ENCODE peak calls at places on chromosomes 7 and 10, in five cellular contexts. G, K, C, Y and S are unnamed samples.

GRCh38 chr10:75379234-75379724 is 22.3 kb downstream of the ZNF503 start:
- DNase-seq in G (peak; percentile 68), K (no peak), C (no peak), Y (no peak), S (no peak)

GRCh38 chr7:55624813-55625212 is 52.5 kb upstream of the VOPP1 start:
- DNase-seq in G (no peak), K (no peak), C (no peak), Y (no peak), S (no peak)

GRCh38 chr10:23069019-23069665 is 26.2 kb upstream of the MSRB2 start:
- DNase-seq in G (no peak), K (peak; percentile 64), C (no peak), Y (no peak), S (no peak)

GRCh38 chr7:80468931-80469714 is 42.7 kb downstream of the GNAT3 start:
- DNase-seq in G (no peak), K (no peak), C (no peak), Y (no peak), S (no peak)

GRCh38 chr7:131072505-131073091 is 255.1 kb upstream of the MKLN1 start:
- DNase-seq in G (no peak), K (no peak), C (no peak), Y (no peak), S (no peak)

GRCh38 chr7:148306759-148307158 is 283.8 kb upstream of the C7orf33 start:
- DNase-seq in G (no peak), K (peak; percentile 13), C (no peak), Y (no peak), S (no peak)

GRCh38 chr7:133079296-133079695 is 2.6 kb downstream of the CHCHD3 start:
- DNase-seq in G (no peak), K (no peak), C (no peak), Y (no peak), S (no peak)

GRCh38 chr7:155333346-155334234 is 35.9 kb downstream of the INSIG1 start:
- DNase-seq in G (no peak), K (no peak), C (no peak), Y (no peak), S (no peak)

GRCh38 chr7:26688388-26688787 is 176.0 kb downstream of the SKAP2 start:
- DNase-seq in G (no peak), K (no peak), C (no peak), Y (peak; percentile 96), S (no peak)

GRCh38 chr10:96319754-96320514 is 15.7 kb downstream of the DNTT start:
- DNase-seq in G (no peak), K (no peak), C (no peak), Y (no peak), S (no peak)

GRCh38 chr10:90112681-90113080 is 411.3 kb downstream of the KIF20B start:
- DNase-seq in G (no peak), K (no peak), C (no peak), Y (no peak), S (no peak)

GRCh38 chr7:1888425-1888824 is 218.3 kb downstream of the ELFN1 start:
- DNase-seq in G (no peak), K (no peak), C (no peak), Y (no peak), S (no peak)

DNA sequence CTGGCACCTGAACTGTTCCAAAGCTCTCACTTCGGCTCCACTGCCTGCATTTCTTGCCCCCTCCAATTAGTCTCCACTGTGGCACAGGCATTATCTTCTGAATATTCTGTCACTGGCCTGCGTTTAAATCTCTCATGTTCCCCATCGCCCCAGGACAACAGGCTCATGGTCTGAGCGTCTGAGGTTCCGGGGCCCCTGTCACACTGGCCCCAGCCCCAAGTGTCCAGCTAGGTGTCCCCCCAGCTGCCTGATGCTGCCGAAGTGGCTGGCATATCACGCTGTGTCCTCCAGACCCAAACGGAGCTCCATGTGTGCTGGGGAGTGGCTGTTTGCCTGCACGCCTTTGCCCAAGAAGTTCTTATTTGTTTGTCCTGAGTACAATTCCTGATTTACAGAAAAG is 135.4 kb downstream of the TACC2 start:
- DNase-seq in G (no peak), K (no peak), C (no peak), Y (no peak), S (no peak)
- TF ChIP-seq SUZ12 in G (no peak), K (no peak), C (no peak), Y (no peak), S (no peak)

DNA sequence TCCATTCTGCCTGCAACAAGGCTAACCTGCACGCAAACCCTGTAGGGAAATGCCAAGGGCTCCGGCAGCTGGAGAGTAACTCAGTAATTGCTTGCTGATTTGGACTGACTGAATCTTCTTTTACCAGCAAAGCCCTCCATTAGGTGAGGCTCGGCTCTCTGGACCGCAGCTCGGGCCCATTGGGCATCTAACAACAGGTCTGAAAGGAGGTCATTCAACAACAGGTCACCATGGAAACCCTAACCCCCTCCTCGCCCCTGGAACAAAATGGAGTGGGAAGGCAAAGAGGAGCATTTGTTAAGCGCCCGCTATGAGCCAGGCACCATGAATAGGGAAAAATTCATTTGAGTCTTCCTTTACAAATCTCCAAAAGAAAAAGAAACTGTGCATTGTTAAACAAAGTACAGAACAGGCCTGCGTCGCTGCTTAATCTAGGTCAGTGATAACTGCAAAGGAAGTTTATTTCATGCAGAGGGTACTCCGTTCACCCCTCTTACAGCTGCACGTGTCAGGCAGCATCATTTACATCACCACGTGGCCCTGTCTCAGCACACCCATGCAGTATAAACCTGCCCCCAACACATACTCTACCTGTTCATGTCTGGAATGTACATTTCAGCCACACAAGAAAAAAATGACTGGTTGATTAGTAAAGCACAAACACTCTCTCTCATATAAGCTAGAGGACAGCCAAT is 248.8 kb upstream of the NEBL start:
- DNase-seq in G (no peak), K (no peak), C (no peak), Y (no peak), S (no peak)
- TF ChIP-seq SUZ12 in G (no peak), K (no peak), C (no peak), Y (no peak), S (no peak)

GRCh38 chr7:28575241-28575643 is 162.9 kb downstream of the CREB5 start:
- DNase-seq in G (no peak), K (no peak), C (no peak), Y (no peak), S (peak; percentile 30)

GRCh38 chr7:28572321-28573058 is 160.2 kb downstream of the CREB5 start:
- DNase-seq in G (no peak), K (no peak), C (no peak), Y (no peak), S (no peak)

GRCh38 chr7:28571405-28571804 is 159.1 kb downstream of the CREB5 start:
- DNase-seq in G (no peak), K (no peak), C (no peak), Y (no peak), S (no peak)

GRCh38 chr7:28573751-28574295 is 161.5 kb downstream of the CREB5 start:
- DNase-seq in G (no peak), K (no peak), C (no peak), Y (no peak), S (no peak)

DNA sequence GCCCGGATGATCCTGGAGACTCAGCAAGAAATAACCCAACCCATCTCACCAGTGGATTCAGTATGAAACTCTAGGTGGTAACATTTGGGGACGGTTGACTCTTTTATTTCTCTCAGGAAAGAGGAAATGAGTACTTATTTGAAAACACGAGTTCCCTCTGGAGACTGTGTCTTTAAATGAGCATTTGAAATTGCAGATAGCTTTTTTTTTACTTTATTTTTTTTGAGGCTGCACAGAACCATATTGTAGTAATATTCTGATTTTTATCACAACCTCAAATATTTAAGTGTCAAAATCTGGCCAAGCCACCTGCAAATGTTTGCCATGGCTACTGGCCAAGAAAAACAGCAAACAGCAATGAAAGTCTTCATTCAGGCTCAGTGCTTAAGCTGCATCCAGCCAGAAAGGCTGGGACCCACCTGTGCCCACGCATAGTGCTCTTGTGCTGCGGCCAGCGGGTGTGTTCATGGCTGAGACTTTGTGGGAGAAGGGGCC is 160.8 kb downstream of the CREB5 start:
- DNase-seq in G (no peak), K (no peak), C (no peak), Y (peak; percentile 18), S (no peak)
- TF ChIP-seq SUZ12 in G (no peak), K (no peak), C (no peak), Y (no peak), S (no peak)

DNA sequence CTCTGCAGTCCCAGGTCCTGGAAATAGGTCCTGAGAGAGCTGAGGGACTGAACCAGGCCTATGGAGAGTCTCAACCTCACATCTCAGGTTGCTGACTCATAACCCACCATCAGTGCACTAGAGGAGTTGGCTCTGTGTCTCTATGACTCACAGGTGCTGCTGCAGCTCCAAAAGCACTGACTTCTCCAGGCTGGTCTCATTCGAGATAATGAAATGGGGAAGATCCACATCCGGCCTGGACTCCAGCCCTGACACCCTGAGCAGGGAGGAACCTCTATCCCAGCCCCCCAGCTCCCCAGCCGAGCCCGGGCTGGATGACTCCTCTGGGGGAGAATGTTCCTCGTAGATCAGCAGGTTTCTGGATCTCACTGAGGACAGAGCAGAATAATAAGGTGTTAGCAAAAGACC is 35.5 kb upstream of the DGKI start:
- DNase-seq in G (no peak), K (peak; percentile 43), C (no peak), Y (no peak), S (no peak)
- TF ChIP-seq SUZ12 in G (no peak), K (no peak), C (no peak), Y (no peak), S (no peak)

DNA sequence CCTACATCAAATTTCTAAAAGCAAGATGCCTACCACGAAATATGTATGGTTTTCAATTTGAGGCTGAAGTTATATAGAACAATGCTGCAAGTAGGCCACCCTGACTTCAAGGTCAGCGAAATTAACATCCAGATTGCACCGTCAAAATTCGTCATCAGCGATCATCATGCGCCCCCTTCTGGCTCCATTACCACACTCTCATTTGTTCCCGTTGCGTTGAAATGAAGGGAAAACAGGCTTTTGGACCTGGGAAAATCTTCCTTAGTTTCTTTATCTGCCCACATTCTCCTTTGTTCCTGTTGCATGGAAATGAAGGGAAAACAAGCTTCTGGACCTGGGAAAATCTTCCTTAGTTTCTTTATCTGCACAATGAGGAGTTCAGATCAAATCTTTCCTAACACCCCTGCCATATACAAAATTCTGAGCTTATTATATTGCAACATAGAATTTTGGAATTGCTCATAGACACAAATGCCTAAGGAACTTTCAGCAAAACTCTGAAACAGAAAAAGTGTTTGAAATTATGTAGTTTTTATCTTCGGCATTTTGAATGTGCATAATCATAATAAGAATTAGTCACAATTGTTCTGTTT is 98.2 kb upstream of the PRKCQ start:
- DNase-seq in G (peak; percentile 62), K (no peak), C (no peak), Y (peak; percentile 22), S (peak; percentile 40)
- TF ChIP-seq SUZ12 in G (no peak), K (no peak), C (no peak), Y (no peak), S (no peak)

GRCh38 chr7:143346018-143346417 is 16.5 kb downstream of the FAM131B start:
- DNase-seq in G (no peak), K (no peak), C (no peak), Y (no peak), S (no peak)
- TF ChIP-seq SUZ12 in G (no peak), K (no peak), C (no peak), Y (no peak), S (no peak)

GRCh38 chr10:124657806-124658205 is 86.4 kb downstream of the FAM53B start:
- DNase-seq in G (no peak), K (peak; percentile 40), C (no peak), Y (no peak), S (no peak)
- TF ChIP-seq SUZ12 in G (no peak), K (no peak), C (no peak), Y (no peak), S (no peak)